ENCODE peak calls at places on chromosomes 13 and 19, in eight cellular contexts. R is IMR-90, D is uterus, Q is breast epithelium, M is HCT116, Z is stomach, P is body of pancreas, F is K562. A is an unnamed sample.

GRCh38 chr13:70391678-70392077 is 283.4 kb upstream of the KLHL1 start:
- DNase-seq in D (no peak), Z (peak; percentile 35), R (no peak), F (no peak), Q (no peak), M (no peak), P (peak; percentile 66), A (no peak)

GRCh38 chr13:73997964-73998363 is 136.2 kb downstream of the KLF12 start:
- DNase-seq in M (no peak), Q (no peak), Z (no peak), F (no peak), R (no peak), P (no peak), D (no peak), A (no peak)

GRCh38 chr13:63308585-63308984 is 1892.9 kb upstream of the PCDH20 start:
- DNase-seq in D (no peak), R (no peak), Q (no peak), P (no peak), F (no peak), M (no peak), Z (no peak), A (no peak)

GRCh38 chr19:15324791-15325519 is 7.4 kb downstream of the BRD4 start:
- DNase-seq in Z (peak; percentile 63), Q (no peak), P (peak; percentile 86), D (no peak), M (no peak), F (no peak), R (no peak), A (no peak)

GRCh38 chr19:19656451-19657396 is 6.8 kb downstream of the ATP13A1 start:
- DNase-seq in P (no peak), R (no peak), D (no peak), Z (no peak), M (no peak), F (no peak), Q (no peak), A (no peak)

GRCh38 chr13:61286148-61286745 is 129.4 kb downstream of the PCDH20 start:
- DNase-seq in F (peak; percentile 4), M (peak; percentile 16), Z (peak; percentile 27), R (no peak), P (no peak), D (no peak), Q (no peak), A (no peak)

GRCh38 chr13:105997436-105998232 is 537.8 kb downstream of the EFNB2 start:
- DNase-seq in Q (no peak), R (no peak), P (no peak), M (no peak), Z (no peak), D (no peak), F (no peak), A (no peak)

GRCh38 chr13:70792121-70792520 is 683.9 kb upstream of the KLHL1 start:
- DNase-seq in M (no peak), F (no peak), R (no peak), Z (no peak), Q (no peak), D (no peak), P (no peak), A (no peak)

GRCh38 chr19:39499082-39499642 is 415 bp downstream of the DLL3 start:
- DNase-seq in F (no peak), Z (no peak), R (no peak), P (no peak), D (no peak), M (no peak), Q (no peak), A (no peak)

GRCh38 chr13:75299913-75300862 is 181.8 kb downstream of the TBC1D4 start:
- DNase-seq in Q (no peak), F (no peak), D (no peak), R (peak; percentile 46), M (no peak), Z (no peak), P (no peak), A (no peak)

GRCh38 chr19:29381353-29382203 is 144.2 kb upstream of the VSTM2B start:
- DNase-seq in M (no peak), F (no peak), Z (no peak), D (no peak), R (no peak), Q (peak; percentile 43), P (no peak), A (no peak)

GRCh38 chr13:57982782-57983181 is 351.2 kb downstream of the PCDH17 start:
- DNase-seq in P (no peak), M (no peak), D (no peak), Q (no peak), F (no peak), Z (no peak), R (no peak), A (no peak)

GRCh38 chr13:30158774-30159445 is 148.4 kb downstream of the KATNAL1 start:
- DNase-seq in D (peak; percentile 55), P (no peak), F (no peak), Z (peak; percentile 53), R (peak; percentile 71), M (no peak), Q (no peak), A (no peak)

GRCh38 chr13:54845351-54845965 is 1816.8 kb downstream of the OLFM4 start:
- DNase-seq in F (no peak), M (no peak), Z (no peak), D (no peak), R (no peak), Q (no peak), P (no peak), A (no peak)

GRCh38 chr19:54316746-54317107 is 3.8 kb upstream of the LILRA5 start:
- DNase-seq in R (no peak), P (no peak), Z (no peak), M (no peak), D (no peak), Q (no peak), F (peak; percentile 48), A (no peak)

GRCh38 chr19:821976-822773 is 420 bp upstream of the PLPPR3 start:
- DNase-seq in R (no peak), P (no peak), Q (no peak), D (no peak), M (no peak), F (peak; percentile 66), Z (no peak), A (no peak)

GRCh38 chr19:38778733-38779132 is 5.4 kb upstream of the LGALS7 start:
- DNase-seq in D (no peak), P (no peak), Q (no peak), F (no peak), R (no peak), Z (no peak), M (no peak), A (no peak)

GRCh38 chr13:23960566-23961156 is 63.4 kb upstream of the C1QTNF9B start:
- DNase-seq in Z (no peak), D (no peak), Q (no peak), P (peak; percentile 31), R (peak; percentile 60), F (no peak), M (peak; percentile 27), A (no peak)

GRCh38 chr13:51906581-51906980 is 44.8 kb downstream of the CCDC70 start:
- DNase-seq in R (no peak), F (no peak), M (no peak), Z (peak; percentile 74), D (no peak), Q (peak; percentile 58), P (peak; percentile 57), A (peak; percentile 40)

GRCh38 chr19:56092685-56093631 is 28.1 kb downstream of the ZNF787 start:
- DNase-seq in F (no peak), Z (no peak), D (no peak), P (no peak), R (no peak), M (no peak), Q (no peak), A (no peak)
- TF ChIP-seq POLR2A in F (no peak), Z (no peak), D (no peak), P (no peak), R (no peak), M (no peak), Q (no peak), A (no peak)

GRCh38 chr13:27919299-27919933 is 384 bp upstream of the PDX1 start:
- DNase-seq in P (peak; percentile 94), Q (no peak), Z (no peak), F (peak; percentile 53), D (no peak), M (peak; percentile 45), R (no peak), A (no peak)
- H3K27me3 ChIP-seq in P (no peaks in the 10 kb centered on the region), Q (peaks cover 96% of the 10 kb centered on the region), Z (peaks cover 100% of the 10 kb centered on the region), F (peaks cover 62% of the 10 kb centered on the region), D (peaks cover 76% of the 10 kb centered on the region), M (no peaks in the 10 kb centered on the region), R (peaks cover 87% of the 10 kb centered on the region), A (peaks cover 58% of the 10 kb centered on the region)

DNA sequence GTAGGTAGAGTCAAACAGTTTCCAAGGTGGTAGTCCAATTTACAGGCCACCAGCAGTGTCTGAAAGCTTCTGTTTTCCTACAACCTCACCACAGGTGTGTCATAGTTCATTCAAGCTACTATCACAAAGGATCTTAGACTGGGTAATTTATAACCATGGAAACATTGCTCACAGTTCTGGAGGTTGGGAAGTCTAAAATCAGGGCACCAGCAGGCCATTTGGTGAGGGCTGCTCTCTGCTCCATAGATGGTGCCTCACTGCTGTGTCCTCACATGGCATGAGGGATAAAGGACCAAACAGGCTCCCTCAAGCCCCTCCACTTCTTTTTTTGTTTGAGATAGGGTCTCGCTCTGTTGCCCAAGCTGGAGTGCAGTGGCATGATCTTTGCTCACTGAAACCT is 60.6 kb downstream of the ING1 start:
- DNase-seq in Z (no peak), M (no peak), R (no peak), P (no peak), F (no peak), Q (no peak), D (no peak), A (no peak)
- TF ChIP-seq CTCF in Z (no peak), M (no peak), R (no peak), P (no peak), F (no peak), Q (no peak), D (no peak), A (no peak)

GRCh38 chr19:50662442-50663279 is 13.4 kb downstream of the C19orf81 start:
- DNase-seq in F (no peak), D (no peak), P (no peak), M (no peak), Q (no peak), R (no peak), Z (no peak), A (no peak)
- TF ChIP-seq POLR2A in F (peak; percentile 34), D (no peak), P (no peak), M (no peak), Q (no peak), R (no peak), Z (no peak), A (no peak)

GRCh38 chr19:27618006-27618405 is 1594.9 kb downstream of the UQCRFS1 start:
- DNase-seq in Q (no peak), Z (no peak), P (no peak), D (no peak), M (no peak), R (no peak), F (no peak), A (no peak)
- H3K27me3 ChIP-seq in Q (no peaks in the 10 kb centered on the region), Z (no peaks in the 10 kb centered on the region), P (no peaks in the 10 kb centered on the region), D (no peaks in the 10 kb centered on the region), M (no peaks in the 10 kb centered on the region), R (no peaks in the 10 kb centered on the region), F (no peaks in the 10 kb centered on the region), A (no peaks in the 10 kb centered on the region)

GRCh38 chr13:18954254-18954653 is 227.4 kb downstream of the TUBA3C start:
- DNase-seq in F (no peak), Q (no peak), Z (no peak), R (no peak), P (no peak), M (no peak), D (no peak), A (no peak)
- TF ChIP-seq CTCF in F (no peak), Q (no peak), Z (no peak), R (no peak), P (no peak), M (no peak), D (no peak), A (no peak)

A was measured in thyroid gland.